ENCODE peak calls at places on chromosomes 11 and 22, in ten cellular contexts. G, O, M, X, S, W, V, I, E and T are unnamed samples.

GRCh38 chr22:31680764-31681624 is 19.0 kb upstream of the PISD start:
- DNase-seq in G (peak; percentile 83), O (no peak), M (no peak), X (peak; percentile 89), S (peak; percentile 17), W (no peak), V (no peak), I (no peak), E (peak; percentile 37), T (no peak)

GRCh38 chr22:21972293-21972779 is 10.3 kb downstream of the TOP3B start:
- DNase-seq in G (peak; percentile 46), O (peak; percentile 66), M (no peak), X (peak; percentile 23), S (no peak), W (no peak), V (peak; percentile 26), I (peak; percentile 28), E (peak; percentile 31), T (no peak)

GRCh38 chr22:37496651-37497599 is 10.7 kb upstream of the MFNG start:
- DNase-seq in G (peak; percentile 94), O (no peak), M (no peak), X (peak; percentile 90), S (no peak), W (no peak), V (no peak), I (no peak), E (peak; percentile 76), T (no peak)

GRCh38 chr11:122293298-122294023 is 177.4 kb upstream of the BLID start:
- DNase-seq in G (peak; percentile 13), O (no peak), M (no peak), X (peak; percentile 55), S (no peak), W (no peak), V (no peak), I (no peak), E (peak; percentile 27), T (no peak)

GRCh38 chr11:103071008-103071407 is 21.0 kb downstream of the DCUN1D5 start:
- DNase-seq in G (no peak), O (no peak), M (no peak), X (no peak), S (no peak), W (no peak), V (no peak), I (no peak), E (no peak), T (no peak)

GRCh38 chr11:3008746-3009336 is 16.7 kb upstream of the NAP1L4 start:
- DNase-seq in G (no peak), O (no peak), M (peak; percentile 17), X (no peak), S (no peak), W (no peak), V (no peak), I (no peak), E (no peak), T (no peak)

GRCh38 chr11:112025682-112026081 is 474 bp downstream of the DLAT start:
- DNase-seq in G (peak; percentile 31), O (peak; percentile 17), M (no peak), X (peak; percentile 17), S (no peak), W (no peak), V (no peak), I (no peak), E (no peak), T (no peak)

GRCh38 chr11:65547446-65548125 is 10.6 kb downstream of the LTBP3 start:
- DNase-seq in G (no peak), O (peak; percentile 65), M (no peak), X (no peak), S (no peak), W (no peak), V (no peak), I (peak; percentile 51), E (no peak), T (no peak)

GRCh38 chr11:73322111-73322985 is 14.3 kb downstream of the ARHGEF17 start:
- DNase-seq in G (no peak), O (peak; percentile 44), M (no peak), X (no peak), S (no peak), W (no peak), V (no peak), I (no peak), E (peak; percentile 42), T (no peak)

GRCh38 chr11:79503028-79503427 is 62.2 kb upstream of the TENM4 start:
- DNase-seq in G (no peak), O (no peak), M (no peak), X (peak; percentile 63), S (peak; percentile 55), W (no peak), V (no peak), I (no peak), E (no peak), T (no peak)

GRCh38 chr11:32434116-32434386 is 1.3 kb downstream of the WT1 start:
- DNase-seq in G (no peak), O (no peak), M (no peak), X (no peak), S (no peak), W (no peak), V (no peak), I (no peak), E (no peak), T (no peak)

GRCh38 chr11:32435511-32435946 is at the start of gene WT1:
- DNase-seq in G (peak; percentile 61), O (no peak), M (no peak), X (no peak), S (peak; percentile 66), W (no peak), V (no peak), I (no peak), E (no peak), T (no peak)

GRCh38 chr11:32433249-32434115 is 1.9 kb downstream of the WT1 start:
- DNase-seq in G (peak; percentile 39), O (no peak), M (no peak), X (no peak), S (no peak), W (no peak), V (no peak), I (no peak), E (no peak), T (no peak)

GRCh38 chr11:32435152-32435480 is 223 bp downstream of the WT1 start:
- DNase-seq in G (peak; percentile 37), O (no peak), M (no peak), X (no peak), S (no peak), W (no peak), V (no peak), I (no peak), E (no peak), T (no peak)

DNA sequence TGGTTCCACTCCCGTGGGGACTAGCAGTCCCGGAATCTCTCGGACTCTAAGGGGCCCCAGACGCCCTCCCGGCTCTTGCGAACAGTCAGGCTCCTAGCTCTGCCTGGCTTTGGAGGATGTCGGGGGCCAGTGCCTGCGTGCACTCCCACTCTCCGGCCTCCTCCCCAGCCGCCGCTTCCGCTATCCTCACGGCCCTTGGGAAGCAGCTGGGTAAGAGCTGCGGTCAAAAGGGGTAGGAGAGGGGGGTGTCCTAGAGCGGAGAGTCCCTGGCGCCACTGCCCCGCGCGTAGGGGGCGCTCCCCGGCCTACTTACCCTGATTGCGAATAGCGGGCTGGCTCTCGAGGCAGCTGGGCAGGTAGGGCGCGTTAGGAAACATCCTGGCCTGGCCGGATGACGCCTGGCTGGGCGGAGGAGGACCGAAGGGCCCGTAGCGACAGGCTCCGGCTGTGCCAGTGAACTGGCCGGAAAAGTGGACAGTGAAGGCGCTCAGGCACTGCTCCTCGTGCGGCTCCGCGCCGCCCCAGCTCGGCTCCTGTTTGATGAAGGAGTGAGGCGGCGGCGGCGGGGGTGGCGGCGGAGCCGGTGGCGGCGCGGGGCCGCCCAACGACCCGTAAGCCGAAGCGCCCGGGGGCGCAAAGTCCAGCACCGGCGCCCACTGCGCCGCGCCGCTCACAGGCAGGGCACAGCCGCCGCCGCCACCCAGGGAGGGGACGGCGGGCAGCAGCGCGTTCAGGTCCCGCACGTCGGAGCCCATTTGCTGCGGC is 770 bp downstream of the WT1 start:
- DNase-seq in G (peak; percentile 80), O (no peak), M (no peak), X (no peak), S (no peak), W (no peak), V (no peak), I (no peak), E (no peak), T (no peak)
- H3K4me3 ChIP-seq in G (peak overlapping the region; percentile 69), O (no peak overlapping the region), M (no peak overlapping the region), X (no peak overlapping the region), S (peak overlapping the region; percentile 72), W (no peak overlapping the region), V (no peak overlapping the region), I (no peak overlapping the region), E (no peak overlapping the region), T (no peak overlapping the region)

DNA sequence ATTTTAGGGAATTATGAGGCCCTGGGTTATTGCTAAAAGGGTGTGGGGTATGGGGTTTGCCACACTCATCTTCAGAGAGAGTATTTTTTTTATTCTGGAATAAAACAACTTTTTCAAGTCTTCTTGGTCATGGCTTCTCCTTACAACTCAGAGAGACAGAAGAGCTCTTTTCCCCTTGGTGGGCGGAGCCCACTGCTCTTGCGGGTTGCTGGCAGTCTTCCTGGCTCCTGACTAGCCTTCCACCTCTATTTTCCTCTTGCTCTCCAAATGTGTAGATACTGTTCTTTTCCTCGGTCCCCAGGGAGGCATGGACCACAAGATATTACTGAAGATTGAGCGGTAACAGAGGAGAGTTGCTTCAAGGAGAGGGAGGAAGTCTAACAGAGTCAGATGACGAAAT is 210.6 kb downstream of the NTM start:
- DNase-seq in G (no peak), O (no peak), M (no peak), X (peak; percentile 12), S (no peak), W (no peak), V (no peak), I (no peak), E (no peak), T (no peak)
- H3K4me3 ChIP-seq in G (no peak overlapping the region), O (no peak overlapping the region), M (no peak overlapping the region), X (no peak overlapping the region), S (no peak overlapping the region), W (no peak overlapping the region), V (no peak overlapping the region), I (no peak overlapping the region), E (no peak overlapping the region), T (no peak overlapping the region)

GRCh38 chr22:43867839-43868652 is 5.7 kb upstream of the SULT4A1 start:
- DNase-seq in G (peak; percentile 56), O (peak; percentile 36), M (peak; percentile 70), X (peak; percentile 50), S (peak; percentile 58), W (no peak), V (no peak), I (no peak), E (peak; percentile 41), T (no peak)
- H3K4me3 ChIP-seq in G (no peak overlapping the region), O (no peak overlapping the region), M (no peak overlapping the region), X (no peak overlapping the region), S (no peak overlapping the region), W (no peak overlapping the region), V (no peak overlapping the region), I (no peak overlapping the region), E (no peak overlapping the region), T (no peak overlapping the region)

DNA sequence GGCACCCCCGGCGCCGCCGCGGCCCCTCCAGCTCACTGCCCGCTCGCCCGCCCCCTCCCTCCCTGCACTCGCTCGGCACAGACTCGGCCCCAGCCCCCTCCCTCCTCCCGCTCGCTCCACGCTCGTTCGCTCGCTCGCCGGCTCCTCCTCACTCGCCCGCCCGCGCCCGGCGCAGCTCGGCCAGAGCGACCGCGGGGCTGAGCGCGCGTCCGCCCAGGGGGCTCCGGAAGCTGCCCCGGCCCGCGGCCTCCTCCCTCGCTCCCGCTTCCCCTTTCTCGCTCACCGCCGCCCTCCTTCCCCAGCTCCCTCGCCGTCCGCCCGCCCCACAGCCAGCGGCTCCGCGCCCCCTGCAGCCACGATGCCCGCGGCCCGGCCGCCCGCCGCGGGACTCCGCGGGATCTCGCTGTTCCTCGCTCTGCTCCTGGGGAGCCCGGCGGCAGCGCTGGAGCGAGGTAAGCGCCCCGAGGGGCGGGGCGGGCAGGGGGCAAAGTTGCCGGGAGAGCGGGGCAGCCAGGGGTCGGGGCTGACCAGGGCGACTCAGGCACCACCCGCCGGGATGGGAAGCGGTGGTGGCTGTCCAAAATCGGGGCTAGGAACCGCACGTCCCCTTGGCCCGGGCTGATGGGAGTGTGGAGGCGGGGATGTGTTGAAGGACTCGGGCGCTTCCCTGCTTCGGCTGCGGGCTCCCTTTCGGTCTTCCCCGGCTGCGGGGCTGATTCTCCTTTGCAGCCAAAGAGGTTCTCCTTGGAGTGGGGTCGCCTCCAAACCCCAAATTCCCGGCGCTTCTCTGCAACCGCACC is at the start of gene SEZ6L:
- DNase-seq in G (no peak), O (no peak), M (peak; percentile 53), X (no peak), S (peak; percentile 22), W (no peak), V (no peak), I (no peak), E (no peak), T (no peak)
- H3K4me3 ChIP-seq in G (no peak within 1 kb of the TSS), O (no peak within 1 kb of the TSS), M (no peak within 1 kb of the TSS), X (no peak within 1 kb of the TSS), S (peak within 1 kb of the TSS; percentile 65), W (no peak within 1 kb of the TSS), V (no peak within 1 kb of the TSS), I (no peak within 1 kb of the TSS), E (no peak within 1 kb of the TSS), T (peak within 1 kb of the TSS; percentile 10)